ENCODE peak calls at places on chromosomes 6 and 20, in nine cellular contexts. L is IMR-90, M is mucosa of descending colon, F is left ventricle myocardium inferior, P is fibroblast of lung, H is ovary, V is left lung, S is uterus, A is stomach. J is an unnamed sample.

GRCh38 chr6:30091577-30092381 is 16.2 kb upstream of the RNF39 start:
- DNase-seq in L (peak; percentile 59), M (peak; percentile 83), F (no peak), P (peak; percentile 70), H (no peak), V (peak; percentile 81), S (peak; percentile 15), A (no peak), J (no peak)

GRCh38 chr6:16837217-16837972 is 76.1 kb upstream of the ATXN1 start:
- DNase-seq in L (no peak), M (no peak), F (no peak), P (no peak), H (no peak), V (no peak), S (no peak), A (no peak), J (no peak)

GRCh38 chr6:17470209-17470952 is 77.0 kb downstream of the CAP2 start:
- DNase-seq in L (peak; percentile 47), M (no peak), F (no peak), P (peak; percentile 58), H (no peak), V (no peak), S (peak; percentile 58), A (no peak), J (no peak)

GRCh38 chr6:166313255-166314070 is 5.3 kb upstream of the PRR18 start:
- DNase-seq in L (peak; percentile 45), M (peak; percentile 50), F (no peak), P (peak; percentile 35), H (no peak), V (peak; percentile 84), S (no peak), A (peak; percentile 53), J (no peak)

GRCh38 chr6:149439626-149440025 is 39.6 kb downstream of the SUMO4 start:
- DNase-seq in L (no peak), M (no peak), F (no peak), P (no peak), H (no peak), V (no peak), S (no peak), A (no peak), J (no peak)

GRCh38 chr6:86147859-86148258 is 505.2 kb upstream of the SYNCRIP start:
- DNase-seq in L (no peak), M (no peak), F (no peak), P (no peak), H (no peak), V (no peak), S (no peak), A (no peak), J (no peak)

GRCh38 chr6:147033267-147033666 is 170.9 kb upstream of the STXBP5 start:
- DNase-seq in L (no peak), M (no peak), F (no peak), P (no peak), H (no peak), V (no peak), S (no peak), A (no peak), J (no peak)

GRCh38 chr6:15491255-15491985 is 171.4 kb downstream of the DTNBP1 start:
- DNase-seq in L (peak; percentile 78), M (peak; percentile 72), F (peak; percentile 73), P (peak; percentile 66), H (peak; percentile 82), V (peak; percentile 85), S (peak; percentile 77), A (peak; percentile 74), J (peak; percentile 65)

GRCh38 chr6:106360410-106360988 is at the start of gene CRYBG1:
- DNase-seq in L (no peak), M (peak; percentile 94), F (peak; percentile 25), P (no peak), H (peak; percentile 53), V (peak; percentile 93), S (no peak), A (peak; percentile 82), J (peak; percentile 48)

GRCh38 chr6:29797120-29797519 is 30.5 kb upstream of the HLA-G start:
- DNase-seq in L (peak; percentile 39), M (no peak), F (no peak), P (peak; percentile 2), H (no peak), V (no peak), S (no peak), A (no peak), J (no peak)

GRCh38 chr6:99026135-99026534 is 78.4 kb upstream of the FBXL4 start:
- DNase-seq in L (no peak), M (no peak), F (no peak), P (peak; percentile 54), H (no peak), V (no peak), S (no peak), A (no peak), J (no peak)

GRCh38 chr6:136117081-136117480 is 133.0 kb downstream of the MTFR2 start:
- DNase-seq in L (peak; percentile 51), M (no peak), F (no peak), P (peak; percentile 6), H (no peak), V (no peak), S (no peak), A (no peak), J (no peak)

GRCh38 chr6:71287038-71287437 is 1.6 kb upstream of the OGFRL1 start:
- DNase-seq in L (peak; percentile 11), M (peak; percentile 23), F (no peak), P (no peak), H (no peak), V (peak; percentile 54), S (peak; percentile 49), A (no peak), J (no peak)

GRCh38 chr6:71287926-71288227 is 734 bp upstream of the OGFRL1 start:
- DNase-seq in L (no peak), M (no peak), F (no peak), P (no peak), H (no peak), V (no peak), S (no peak), A (no peak), J (no peak)

GRCh38 chr6:71289039-71289801 is 609 bp downstream of the OGFRL1 start:
- DNase-seq in L (no peak), M (peak; percentile 58), F (peak; percentile 33), P (peak; percentile 20), H (peak; percentile 51), V (peak; percentile 90), S (no peak), A (no peak), J (no peak)

GRCh38 chr6:71289802-71290175 is 1.2 kb downstream of the OGFRL1 start:
- DNase-seq in L (no peak), M (no peak), F (no peak), P (no peak), H (no peak), V (no peak), S (no peak), A (no peak), J (no peak)

DNA sequence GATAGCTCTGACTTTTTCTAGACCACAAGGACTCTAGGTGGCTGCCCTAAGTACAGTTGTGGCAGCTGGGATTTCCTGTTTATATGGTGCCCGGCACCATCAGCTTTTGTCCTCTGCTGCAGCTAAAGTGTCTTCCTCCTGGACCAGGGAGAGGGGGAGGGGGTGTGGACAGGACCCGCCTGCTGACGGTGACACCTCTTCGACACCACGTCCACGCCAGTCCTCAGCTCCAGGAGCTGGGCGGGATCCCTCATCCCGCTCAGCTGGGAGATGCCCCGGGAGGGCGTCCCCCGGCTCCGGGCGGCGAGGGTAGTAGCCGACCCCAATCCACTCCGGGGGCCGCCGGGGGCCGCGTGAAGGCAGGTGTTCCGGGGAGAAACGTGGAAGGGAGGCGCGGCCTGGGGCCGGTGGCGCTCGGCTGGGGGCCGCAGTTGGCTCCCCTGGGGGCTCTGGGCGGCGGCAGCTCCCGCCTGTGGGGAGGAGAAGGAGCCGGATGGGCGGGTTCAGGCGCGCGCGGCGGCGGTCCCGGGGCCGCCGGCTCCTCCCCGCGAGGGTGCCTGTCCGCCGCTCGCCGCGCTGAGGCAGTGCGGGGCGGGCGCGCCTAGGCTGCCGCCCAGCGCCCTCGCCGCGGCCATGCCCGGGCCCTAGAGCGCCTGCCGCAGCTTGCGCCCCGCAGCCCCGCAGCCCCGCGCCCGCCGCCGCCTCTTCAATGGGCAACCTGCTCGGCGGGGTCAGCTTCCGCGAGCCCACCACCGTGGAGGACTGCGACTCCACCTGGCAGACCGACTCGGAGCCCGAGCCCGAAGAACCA is at the start of gene OGFRL1:
- DNase-seq in L (peak; percentile 53), M (peak; percentile 83), F (peak; percentile 84), P (peak; percentile 66), H (peak; percentile 75), V (peak; percentile 97), S (peak; percentile 64), A (peak; percentile 79), J (peak; percentile 68)
- TF ChIP-seq CTCF in L (peak; percentile 38), M (peak; percentile 12), F (peak; percentile 50), P (no peak), H (no peak), V (no peak), S (no peak), A (no peak), J (no peak)

GRCh38 chr6:127341471-127342202 is 1.8 kb downstream of the ECHDC1 start:
- DNase-seq in L (no peak), M (no peak), F (no peak), P (no peak), H (no peak), V (no peak), S (no peak), A (no peak), J (no peak)

GRCh38 chr6:127342946-127343752 is at the start of gene ECHDC1:
- DNase-seq in L (peak; percentile 66), M (peak; percentile 77), F (peak; percentile 56), P (peak; percentile 75), H (peak; percentile 65), V (peak; percentile 94), S (peak; percentile 41), A (peak; percentile 55), J (peak; percentile 62)

GRCh38 chr6:127342296-127342945 is 988 bp downstream of the ECHDC1 start:
- DNase-seq in L (peak; percentile 54), M (no peak), F (no peak), P (peak; percentile 74), H (no peak), V (no peak), S (no peak), A (no peak), J (no peak)

GRCh38 chr6:127345521-127345920 is 2.1 kb upstream of the ECHDC1 start:
- DNase-seq in L (no peak), M (no peak), F (no peak), P (no peak), H (no peak), V (no peak), S (no peak), A (no peak), J (no peak)

GRCh38 chr6:127343753-127344659 is 597 bp upstream of the ECHDC1 start:
- DNase-seq in L (peak; percentile 79), M (no peak), F (no peak), P (peak; percentile 66), H (no peak), V (no peak), S (no peak), A (no peak), J (no peak)
- H3K4me1 ChIP-seq in L (peaks cover 8% of the 10 kb centered on the region), M (peaks cover 30% of the 10 kb centered on the region), F (peaks cover 51% of the 10 kb centered on the region), P (peaks cover 4% of the 10 kb centered on the region), H (peaks cover 10% of the 10 kb centered on the region), V (peaks cover 78% of the 10 kb centered on the region), S (no peaks in the 10 kb centered on the region), A (peaks cover 64% of the 10 kb centered on the region), J (peaks cover 34% of the 10 kb centered on the region)

GRCh38 chr20:64037498-64038213 is 1.7 kb downstream of the C20orf204 start:
- DNase-seq in L (no peak), M (no peak), F (no peak), P (no peak), H (no peak), V (no peak), S (no peak), A (no peak), J (no peak)
- H3K4me3 ChIP-seq in L (no peak overlapping the region), M (no peak overlapping the region), F (peak overlapping the region; percentile 69), P (no peak overlapping the region), H (no peak overlapping the region), V (no peak overlapping the region), S (no peak overlapping the region), A (peak overlapping the region; percentile 48), J (peak overlapping the region; percentile 76)

GRCh38 chr20:50885781-50886180 is 45.5 kb downstream of the ADNP start:
- DNase-seq in L (no peak), M (no peak), F (no peak), P (no peak), H (no peak), V (no peak), S (no peak), A (no peak), J (no peak)
- TF ChIP-seq CTCF in L (no peak), M (no peak), F (no peak), P (no peak), H (no peak), V (no peak), S (no peak), A (no peak), J (no peak)

J was measured in CD8-positive, alpha-beta T cell.